ENCODE peak calls at places on chromosomes 16 and 17, in nine cellular contexts. One of them, this sample, is unnamed.

GRCh38 chr17:66580178-66580577 is 254.7 kb upstream of the CACNG5 start:
- DNase-seq in adrenal gland: peak
- DNase-seq in RWPE1: no peak
- DNase-seq in cerebellar nuclear complex: no peak
- DNase-seq in NCI-H1417 treated with DMSO at 0.1 percent for 48 hours: no peak
- DNase-seq in astrocyte of the spinal cord: peak
- DNase-seq in glomerular endothelial cell: no peak
- DNase-seq in amniotic stem cell: peak
- DNase-seq in H7: peak
- DNase-seq in this sample: no peak

GRCh38 chr17:37676115-37676925 is 33.1 kb upstream of the DDX52 start:
- DNase-seq in adrenal gland: no peak
- DNase-seq in RWPE1: no peak
- DNase-seq in cerebellar nuclear complex: no peak
- DNase-seq in NCI-H1417 treated with DMSO at 0.1 percent for 48 hours: no peak
- DNase-seq in astrocyte of the spinal cord: no peak
- DNase-seq in glomerular endothelial cell: no peak
- DNase-seq in amniotic stem cell: no peak
- DNase-seq in H7: no peak
- DNase-seq in this sample: no peak

GRCh38 chr16:66272461-66272860 is 94.0 kb upstream of the CDH5 start:
- DNase-seq in adrenal gland: peak
- DNase-seq in RWPE1: no peak
- DNase-seq in cerebellar nuclear complex: no peak
- DNase-seq in NCI-H1417 treated with DMSO at 0.1 percent for 48 hours: no peak
- DNase-seq in astrocyte of the spinal cord: no peak
- DNase-seq in glomerular endothelial cell: no peak
- DNase-seq in amniotic stem cell: no peak
- DNase-seq in H7: no peak
- DNase-seq in this sample: no peak

GRCh38 chr17:79401704-79402075 is 209.2 kb downstream of the RBFOX3 start:
- DNase-seq in adrenal gland: no peak
- DNase-seq in RWPE1: no peak
- DNase-seq in cerebellar nuclear complex: no peak
- DNase-seq in NCI-H1417 treated with DMSO at 0.1 percent for 48 hours: no peak
- DNase-seq in astrocyte of the spinal cord: no peak
- DNase-seq in glomerular endothelial cell: no peak
- DNase-seq in amniotic stem cell: no peak
- DNase-seq in H7: no peak
- DNase-seq in this sample: no peak

GRCh38 chr16:9909072-9909471 is 273.2 kb downstream of the GRIN2A start:
- DNase-seq in adrenal gland: no peak
- DNase-seq in RWPE1: no peak
- DNase-seq in cerebellar nuclear complex: no peak
- DNase-seq in NCI-H1417 treated with DMSO at 0.1 percent for 48 hours: no peak
- DNase-seq in astrocyte of the spinal cord: no peak
- DNase-seq in glomerular endothelial cell: no peak
- DNase-seq in amniotic stem cell: no peak
- DNase-seq in H7: no peak
- DNase-seq in this sample: no peak

GRCh38 chr17:74987909-74988711 is 678 bp downstream of the CDR2L start:
- DNase-seq in adrenal gland: peak
- DNase-seq in RWPE1: no peak
- DNase-seq in cerebellar nuclear complex: peak
- DNase-seq in NCI-H1417 treated with DMSO at 0.1 percent for 48 hours: no peak
- DNase-seq in astrocyte of the spinal cord: peak
- DNase-seq in glomerular endothelial cell: no peak
- DNase-seq in amniotic stem cell: peak
- DNase-seq in H7: peak
- DNase-seq in this sample: no peak

GRCh38 chr16:74626741-74627416 is 20.0 kb upstream of the GLG1 start:
- DNase-seq in adrenal gland: no peak
- DNase-seq in RWPE1: no peak
- DNase-seq in cerebellar nuclear complex: no peak
- DNase-seq in NCI-H1417 treated with DMSO at 0.1 percent for 48 hours: no peak
- DNase-seq in astrocyte of the spinal cord: peak
- DNase-seq in glomerular endothelial cell: no peak
- DNase-seq in amniotic stem cell: no peak
- DNase-seq in H7: no peak
- DNase-seq in this sample: no peak

GRCh38 chr17:35287286-35287811 is 44.5 kb downstream of the SLFN5 start:
- DNase-seq in adrenal gland: no peak
- DNase-seq in RWPE1: no peak
- DNase-seq in cerebellar nuclear complex: no peak
- DNase-seq in NCI-H1417 treated with DMSO at 0.1 percent for 48 hours: no peak
- DNase-seq in astrocyte of the spinal cord: no peak
- DNase-seq in glomerular endothelial cell: no peak
- DNase-seq in amniotic stem cell: no peak
- DNase-seq in H7: no peak
- DNase-seq in this sample: no peak

GRCh38 chr17:80892900-80893603 is 98.6 kb upstream of the CHMP6 start:
- DNase-seq in adrenal gland: peak
- DNase-seq in RWPE1: peak
- DNase-seq in cerebellar nuclear complex: no peak
- DNase-seq in NCI-H1417 treated with DMSO at 0.1 percent for 48 hours: no peak
- DNase-seq in astrocyte of the spinal cord: peak
- DNase-seq in glomerular endothelial cell: no peak
- DNase-seq in amniotic stem cell: no peak
- DNase-seq in H7: no peak
- DNase-seq in this sample: no peak

GRCh38 chr16:25023541-25023940 is 8.4 kb upstream of the ARHGAP17 start:
- DNase-seq in adrenal gland: no peak
- DNase-seq in RWPE1: no peak
- DNase-seq in cerebellar nuclear complex: no peak
- DNase-seq in NCI-H1417 treated with DMSO at 0.1 percent for 48 hours: no peak
- DNase-seq in astrocyte of the spinal cord: no peak
- DNase-seq in glomerular endothelial cell: no peak
- DNase-seq in amniotic stem cell: no peak
- DNase-seq in H7: no peak
- DNase-seq in this sample: no peak

GRCh38 chr17:82859431-82860403 is 19.9 kb upstream of the ZNF750 start:
- DNase-seq in adrenal gland: peak
- DNase-seq in RWPE1: no peak
- DNase-seq in cerebellar nuclear complex: no peak
- DNase-seq in NCI-H1417 treated with DMSO at 0.1 percent for 48 hours: no peak
- DNase-seq in astrocyte of the spinal cord: peak
- DNase-seq in glomerular endothelial cell: no peak
- DNase-seq in amniotic stem cell: peak
- DNase-seq in H7: peak
- DNase-seq in this sample: no peak

GRCh38 chr17:31472137-31472536 is 80.7 kb downstream of the RAB11FIP4 start:
- DNase-seq in adrenal gland: no peak
- DNase-seq in RWPE1: no peak
- DNase-seq in cerebellar nuclear complex: no peak
- DNase-seq in NCI-H1417 treated with DMSO at 0.1 percent for 48 hours: no peak
- DNase-seq in astrocyte of the spinal cord: no peak
- DNase-seq in glomerular endothelial cell: no peak
- DNase-seq in amniotic stem cell: no peak
- DNase-seq in H7: no peak
- DNase-seq in this sample: no peak

GRCh38 chr17:56096026-56096807 is 57.1 kb upstream of the ANKFN1 start:
- DNase-seq in adrenal gland: no peak
- DNase-seq in RWPE1: no peak
- DNase-seq in cerebellar nuclear complex: no peak
- DNase-seq in NCI-H1417 treated with DMSO at 0.1 percent for 48 hours: no peak
- DNase-seq in astrocyte of the spinal cord: peak
- DNase-seq in glomerular endothelial cell: no peak
- DNase-seq in amniotic stem cell: no peak
- DNase-seq in H7: no peak
- DNase-seq in this sample: no peak

GRCh38 chr16:80197790-80198201 is 343.0 kb upstream of the DYNLRB2 start:
- DNase-seq in adrenal gland: no peak
- DNase-seq in RWPE1: peak
- DNase-seq in cerebellar nuclear complex: no peak
- DNase-seq in NCI-H1417 treated with DMSO at 0.1 percent for 48 hours: no peak
- DNase-seq in astrocyte of the spinal cord: peak
- DNase-seq in glomerular endothelial cell: peak
- DNase-seq in amniotic stem cell: peak
- DNase-seq in H7: no peak
- DNase-seq in this sample: no peak

GRCh38 chr16:28863929-28864886 is 565 bp downstream of the SH2B1 start:
- DNase-seq in adrenal gland: peak
- DNase-seq in RWPE1: no peak
- DNase-seq in cerebellar nuclear complex: no peak
- DNase-seq in NCI-H1417 treated with DMSO at 0.1 percent for 48 hours: no peak
- DNase-seq in astrocyte of the spinal cord: peak
- DNase-seq in glomerular endothelial cell: no peak
- DNase-seq in amniotic stem cell: no peak
- DNase-seq in H7: no peak
- DNase-seq in this sample: no peak

GRCh38 chr17:83173180-83173996 is 94.0 kb downstream of the METRNL start:
- DNase-seq in adrenal gland: no peak
- DNase-seq in RWPE1: no peak
- DNase-seq in cerebellar nuclear complex: no peak
- DNase-seq in NCI-H1417 treated with DMSO at 0.1 percent for 48 hours: no peak
- DNase-seq in astrocyte of the spinal cord: no peak
- DNase-seq in glomerular endothelial cell: no peak
- DNase-seq in amniotic stem cell: no peak
- DNase-seq in H7: no peak
- DNase-seq in this sample: no peak

GRCh38 chr16:35011-35775 is 18.2 kb downstream of the POLR3K start:
- DNase-seq in adrenal gland: peak
- DNase-seq in RWPE1: no peak
- DNase-seq in cerebellar nuclear complex: no peak
- DNase-seq in NCI-H1417 treated with DMSO at 0.1 percent for 48 hours: no peak
- DNase-seq in astrocyte of the spinal cord: no peak
- DNase-seq in glomerular endothelial cell: no peak
- DNase-seq in amniotic stem cell: no peak
- DNase-seq in H7: no peak
- DNase-seq in this sample: no peak

GRCh38 chr16:13936596-13937081 is 16.7 kb downstream of the ERCC4 start:
- DNase-seq in adrenal gland: peak
- DNase-seq in RWPE1: peak
- DNase-seq in cerebellar nuclear complex: no peak
- DNase-seq in NCI-H1417 treated with DMSO at 0.1 percent for 48 hours: no peak
- DNase-seq in astrocyte of the spinal cord: peak
- DNase-seq in glomerular endothelial cell: no peak
- DNase-seq in amniotic stem cell: no peak
- DNase-seq in H7: no peak
- DNase-seq in this sample: no peak

GRCh38 chr17:33751702-33752065 is 458.6 kb upstream of the ASIC2 start:
- DNase-seq in adrenal gland: no peak
- DNase-seq in RWPE1: no peak
- DNase-seq in cerebellar nuclear complex: no peak
- DNase-seq in NCI-H1417 treated with DMSO at 0.1 percent for 48 hours: no peak
- DNase-seq in astrocyte of the spinal cord: no peak
- DNase-seq in glomerular endothelial cell: no peak
- DNase-seq in amniotic stem cell: no peak
- DNase-seq in H7: peak
- DNase-seq in this sample: no peak

GRCh38 chr17:17565471-17566365 is 25.8 kb downstream of the PEMT start:
- DNase-seq in adrenal gland: no peak
- DNase-seq in RWPE1: no peak
- DNase-seq in cerebellar nuclear complex: no peak
- DNase-seq in NCI-H1417 treated with DMSO at 0.1 percent for 48 hours: no peak
- DNase-seq in astrocyte of the spinal cord: no peak
- DNase-seq in glomerular endothelial cell: no peak
- DNase-seq in amniotic stem cell: no peak
- DNase-seq in H7: no peak
- DNase-seq in this sample: no peak

GRCh38 chr17:42750730-42751356 is 6.0 kb upstream of the EZH1 start:
- DNase-seq in adrenal gland: no peak
- DNase-seq in RWPE1: no peak
- DNase-seq in cerebellar nuclear complex: no peak
- DNase-seq in NCI-H1417 treated with DMSO at 0.1 percent for 48 hours: no peak
- DNase-seq in astrocyte of the spinal cord: no peak
- DNase-seq in glomerular endothelial cell: no peak
- DNase-seq in amniotic stem cell: no peak
- DNase-seq in H7: no peak
- DNase-seq in this sample: no peak

GRCh38 chr17:73297934-73298861 is 13.6 kb downstream of the CDC42EP4 start:
- DNase-seq in adrenal gland: no peak
- DNase-seq in RWPE1: no peak
- DNase-seq in cerebellar nuclear complex: no peak
- DNase-seq in NCI-H1417 treated with DMSO at 0.1 percent for 48 hours: no peak
- DNase-seq in astrocyte of the spinal cord: peak
- DNase-seq in glomerular endothelial cell: no peak
- DNase-seq in amniotic stem cell: no peak
- DNase-seq in H7: no peak
- DNase-seq in this sample: no peak

GRCh38 chr16:15593235-15593634 is 49.7 kb downstream of the MARF1 start:
- DNase-seq in adrenal gland: no peak
- DNase-seq in RWPE1: no peak
- DNase-seq in cerebellar nuclear complex: no peak
- DNase-seq in NCI-H1417 treated with DMSO at 0.1 percent for 48 hours: no peak
- DNase-seq in astrocyte of the spinal cord: no peak
- DNase-seq in glomerular endothelial cell: no peak
- DNase-seq in amniotic stem cell: no peak
- DNase-seq in H7: no peak
- DNase-seq in this sample: no peak

GRCh38 chr17:74325743-74326379 is at the start of gene KIF19:
- DNase-seq in adrenal gland: peak
- DNase-seq in RWPE1: peak
- DNase-seq in cerebellar nuclear complex: no peak
- DNase-seq in NCI-H1417 treated with DMSO at 0.1 percent for 48 hours: no peak
- DNase-seq in astrocyte of the spinal cord: no peak
- DNase-seq in glomerular endothelial cell: no peak
- DNase-seq in amniotic stem cell: no peak
- DNase-seq in H7: peak
- DNase-seq in this sample: no peak

GRCh38 chr16:10181196-10182162 is 749 bp downstream of the GRIN2A start:
- DNase-seq in adrenal gland: peak
- DNase-seq in RWPE1: peak
- DNase-seq in cerebellar nuclear complex: peak
- DNase-seq in NCI-H1417 treated with DMSO at 0.1 percent for 48 hours: no peak
- DNase-seq in astrocyte of the spinal cord: peak
- DNase-seq in glomerular endothelial cell: no peak
- DNase-seq in amniotic stem cell: no peak
- DNase-seq in H7: peak
- DNase-seq in this sample: no peak

GRCh38 chr17:7419833-7420610 is at the start of gene SPEM1:
- DNase-seq in adrenal gland: no peak
- DNase-seq in RWPE1: no peak
- DNase-seq in cerebellar nuclear complex: no peak
- DNase-seq in NCI-H1417 treated with DMSO at 0.1 percent for 48 hours: no peak
- DNase-seq in astrocyte of the spinal cord: no peak
- DNase-seq in glomerular endothelial cell: no peak
- DNase-seq in amniotic stem cell: no peak
- DNase-seq in H7: peak
- DNase-seq in this sample: no peak

GRCh38 chr16:10314811-10315210 is 71.0 kb upstream of the ATF7IP2 start:
- DNase-seq in adrenal gland: peak
- DNase-seq in RWPE1: peak
- DNase-seq in cerebellar nuclear complex: no peak
- DNase-seq in NCI-H1417 treated with DMSO at 0.1 percent for 48 hours: no peak
- DNase-seq in astrocyte of the spinal cord: peak
- DNase-seq in glomerular endothelial cell: no peak
- DNase-seq in amniotic stem cell: no peak
- DNase-seq in H7: no peak
- DNase-seq in this sample: no peak

GRCh38 chr17:13287226-13287625 is 269.4 kb upstream of the ELAC2 start:
- DNase-seq in adrenal gland: no peak
- DNase-seq in RWPE1: no peak
- DNase-seq in cerebellar nuclear complex: no peak
- DNase-seq in NCI-H1417 treated with DMSO at 0.1 percent for 48 hours: no peak
- DNase-seq in astrocyte of the spinal cord: no peak
- DNase-seq in glomerular endothelial cell: no peak
- DNase-seq in amniotic stem cell: no peak
- DNase-seq in H7: no peak
- DNase-seq in this sample: no peak

GRCh38 chr16:86033016-86033474 is 134.1 kb downstream of the IRF8 start:
- DNase-seq in adrenal gland: no peak
- DNase-seq in RWPE1: no peak
- DNase-seq in cerebellar nuclear complex: no peak
- DNase-seq in NCI-H1417 treated with DMSO at 0.1 percent for 48 hours: no peak
- DNase-seq in astrocyte of the spinal cord: no peak
- DNase-seq in glomerular endothelial cell: no peak
- DNase-seq in amniotic stem cell: no peak
- DNase-seq in H7: peak
- DNase-seq in this sample: no peak

GRCh38 chr16:48029768-48030167 is 126.0 kb downstream of the ABCC12 start:
- DNase-seq in adrenal gland: no peak
- DNase-seq in RWPE1: no peak
- DNase-seq in cerebellar nuclear complex: no peak
- DNase-seq in NCI-H1417 treated with DMSO at 0.1 percent for 48 hours: no peak
- DNase-seq in astrocyte of the spinal cord: no peak
- DNase-seq in glomerular endothelial cell: no peak
- DNase-seq in amniotic stem cell: no peak
- DNase-seq in H7: no peak
- DNase-seq in this sample: no peak

GRCh38 chr16:3641801-3642396 is 12.6 kb upstream of the DNASE1 start:
- DNase-seq in adrenal gland: peak
- DNase-seq in RWPE1: no peak
- DNase-seq in cerebellar nuclear complex: no peak
- DNase-seq in NCI-H1417 treated with DMSO at 0.1 percent for 48 hours: no peak
- DNase-seq in astrocyte of the spinal cord: no peak
- DNase-seq in glomerular endothelial cell: no peak
- DNase-seq in amniotic stem cell: no peak
- DNase-seq in H7: no peak
- DNase-seq in this sample: no peak

This sample was measured in NCI-H1436 treated with DMSO at 0.1 percent for 48 hours.